ENCODE peak calls at places on chromosome 3, in eight cellular contexts. A is brain microvascular endothelial cell; N is activated CD8-positive, alpha-beta T cell treated with anti-CD3 and anti-CD28 coated beads for 36 hours; H is fibroblast of mammary gland; F is WTC11; L is GM12865; D is endodermal cell; K is heart right ventricle. S is an unnamed sample.

GRCh38 chr3:197748597-197749314 is 927 bp upstream of the FYTTD1 start:
- DNase-seq in A (no peak), N (no peak), H (peak), F (no peak), L (no peak), D (no peak), K (no peak), S (no peak)

GRCh38 chr3:151347432-151347831 is 18.1 kb upstream of the P2RY13 start:
- DNase-seq in A (no peak), N (no peak), H (no peak), F (no peak), L (peak), D (no peak), K (no peak), S (no peak)

GRCh38 chr3:101243285-101244211 is 76.8 kb downstream of the IMPG2 start:
- DNase-seq in A (no peak), N (peak), H (peak), F (no peak), L (no peak), D (no peak), K (no peak), S (no peak)

GRCh38 chr3:149375164-149375823 is 2.2 kb downstream of the TM4SF1 start:
- DNase-seq in A (peak), N (no peak), H (no peak), F (no peak), L (no peak), D (no peak), K (no peak), S (no peak)

GRCh38 chr3:195441476-195441970 is 1.3 kb downstream of the ACAP2 start:
- DNase-seq in A (no peak), N (no peak), H (no peak), F (no peak), L (no peak), D (no peak), K (no peak), S (no peak)

GRCh38 chr3:138694287-138695007 is 85.9 kb downstream of the FAIM start:
- DNase-seq in A (peak), N (no peak), H (peak), F (no peak), L (no peak), D (no peak), K (no peak), S (no peak)

GRCh38 chr3:193605876-193606275 is 12.9 kb downstream of the OPA1 start:
- DNase-seq in A (peak), N (peak), H (peak), F (peak), L (peak), D (peak), K (no peak), S (peak)

GRCh38 chr3:186870421-186871201 is 28.1 kb downstream of the ADIPOQ start:
- DNase-seq in A (no peak), N (no peak), H (no peak), F (no peak), L (no peak), D (no peak), K (no peak), S (no peak)

GRCh38 chr3:7015683-7016440 is 154.9 kb downstream of the GRM7 start:
- DNase-seq in A (no peak), N (no peak), H (no peak), F (no peak), L (no peak), D (no peak), K (no peak), S (no peak)

GRCh38 chr3:32420138-32420981 is 28.7 kb downstream of the CMTM7 start:
- DNase-seq in A (peak), N (peak), H (no peak), F (peak), L (peak), D (peak), K (no peak), S (peak)
- TF ChIP-seq CTCF in A (peak), N (no peak), H (no peak), F (no peak), L (peak), D (peak), K (no peak), S (no peak)

DNA sequence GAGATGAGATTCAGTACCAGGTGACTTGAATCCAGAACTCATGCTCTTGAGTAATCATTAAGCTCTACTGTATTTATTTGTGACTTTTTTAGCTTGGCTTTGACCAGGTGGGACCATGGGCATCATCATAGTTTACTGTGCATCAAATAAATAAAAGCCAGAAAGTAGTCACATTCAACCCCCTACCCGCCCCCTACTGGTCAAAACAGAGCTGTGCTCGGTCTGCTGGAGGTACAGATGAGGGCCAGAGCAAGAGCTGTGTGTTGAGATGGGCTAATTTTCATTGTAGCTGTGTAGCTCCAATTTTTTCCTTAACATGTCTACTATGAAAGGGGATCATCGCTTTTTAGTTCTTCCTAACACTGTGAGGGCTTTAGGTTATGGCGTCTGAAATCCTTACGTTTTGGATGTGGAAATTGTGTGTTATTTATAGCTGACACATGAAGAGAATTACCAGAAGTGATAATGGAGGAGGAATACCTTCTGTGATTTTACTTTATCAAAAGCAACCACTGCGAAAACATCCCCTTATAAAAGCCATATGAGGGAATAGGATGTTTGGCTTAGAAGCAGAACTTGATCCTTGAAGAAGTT is 375.1 kb downstream of the PTPRG start:
- DNase-seq in A (peak), N (peak), H (peak), F (peak), L (peak), D (peak), K (no peak), S (peak)
- TF ChIP-seq CTCF in A (peak), N (peak), H (peak), F (peak), L (peak), D (peak), K (peak), S (peak)

GRCh38 chr3:81216192-81216591 is 545.3 kb downstream of the GBE1 start:
- DNase-seq in A (peak), N (no peak), H (peak), F (no peak), L (no peak), D (no peak), K (no peak), S (no peak)

GRCh38 chr3:81214626-81215025 is 546.8 kb downstream of the GBE1 start:
- DNase-seq in A (no peak), N (no peak), H (peak), F (no peak), L (no peak), D (no peak), K (no peak), S (no peak)

GRCh38 chr3:81218023-81218422 is 543.4 kb downstream of the GBE1 start:
- DNase-seq in A (peak), N (no peak), H (peak), F (peak), L (no peak), D (peak), K (no peak), S (no peak)
- TF ChIP-seq CTCF in A (peak), N (no peak), H (peak), F (no peak), L (peak), D (peak), K (peak), S (peak)

DNA sequence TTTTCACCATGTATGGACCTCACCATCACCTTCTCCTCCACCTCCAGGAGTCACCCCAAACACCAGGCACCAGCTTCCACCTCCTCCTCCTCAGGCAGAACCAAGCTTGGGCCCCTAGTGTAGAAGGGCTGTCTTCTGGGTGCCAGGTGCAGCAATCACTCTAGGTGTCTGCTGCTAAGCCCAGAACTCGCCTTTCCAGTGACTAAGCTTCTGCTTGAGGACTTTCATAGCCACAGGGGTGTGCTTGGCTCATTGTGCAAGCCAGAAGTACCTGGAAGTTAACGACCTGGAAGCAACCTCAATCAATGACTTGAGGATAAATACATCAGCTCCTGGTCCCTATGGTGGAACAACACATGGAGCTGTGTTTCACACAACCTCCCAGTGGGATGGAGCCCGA is 49.8 kb upstream of the PXYLP1 start:
- DNase-seq in A (no peak), N (no peak), H (no peak), F (no peak), L (no peak), D (no peak), K (no peak), S (no peak)
- TF ChIP-seq CTCF in A (no peak), N (no peak), H (no peak), F (no peak), L (no peak), D (no peak), K (no peak), S (no peak)

GRCh38 chr3:129161860-129162271 is 1.0 kb upstream of the ISY1 start:
- DNase-seq in A (no peak), N (peak), H (no peak), F (no peak), L (peak), D (peak), K (no peak), S (peak)
- TF ChIP-seq CTCF in A (peak), N (peak), H (no peak), F (no peak), L (no peak), D (peak), K (no peak), S (no peak)

GRCh38 chr3:128867200-128868125 is 12.0 kb upstream of the ACAD9 start:
- DNase-seq in A (no peak), N (no peak), H (no peak), F (no peak), L (no peak), D (no peak), K (no peak), S (no peak)

GRCh38 chr3:128864351-128864811 is 15.0 kb upstream of the ACAD9 start:
- DNase-seq in A (no peak), N (no peak), H (peak), F (no peak), L (no peak), D (no peak), K (no peak), S (no peak)

GRCh38 chr3:128859573-128860154 is 19.8 kb upstream of the ACAD9 start:
- DNase-seq in A (no peak), N (no peak), H (no peak), F (no peak), L (no peak), D (peak), K (no peak), S (no peak)

GRCh38 chr3:128861491-128861890 is 17.9 kb upstream of the ACAD9 start:
- DNase-seq in A (no peak), N (no peak), H (no peak), F (no peak), L (no peak), D (no peak), K (no peak), S (no peak)

GRCh38 chr3:128863560-128863959 is 15.9 kb upstream of the ACAD9 start:
- DNase-seq in A (no peak), N (peak), H (no peak), F (no peak), L (no peak), D (no peak), K (no peak), S (no peak)
- TF ChIP-seq CTCF in A (peak), N (peak), H (peak), F (peak), L (peak), D (peak), K (peak), S (peak)

DNA sequence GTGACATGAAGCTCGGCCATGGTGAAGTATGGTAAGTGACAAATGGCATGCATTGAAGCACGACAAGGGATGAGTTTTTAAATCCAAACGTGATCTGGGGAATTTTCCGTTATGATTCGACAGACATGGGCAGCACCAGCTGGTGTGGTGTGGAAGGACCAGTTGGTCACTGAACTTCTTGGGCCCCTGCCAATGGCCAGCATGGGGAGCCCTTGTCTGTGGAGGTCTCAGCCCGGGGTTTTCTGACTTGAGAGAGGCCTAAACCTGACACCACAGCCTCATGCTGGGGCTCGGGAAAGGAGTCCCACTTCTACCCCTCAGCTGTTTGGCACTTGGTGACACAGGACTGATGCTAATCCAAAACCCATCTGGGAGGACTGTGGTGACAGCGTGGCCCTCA is 69.3 kb downstream of the ATP1B3 start:
- DNase-seq in A (no peak), N (no peak), H (no peak), F (no peak), L (no peak), D (no peak), K (no peak), S (no peak)
- TF ChIP-seq CTCF in A (no peak), N (no peak), H (no peak), F (no peak), L (no peak), D (no peak), K (no peak), S (no peak)

DNA sequence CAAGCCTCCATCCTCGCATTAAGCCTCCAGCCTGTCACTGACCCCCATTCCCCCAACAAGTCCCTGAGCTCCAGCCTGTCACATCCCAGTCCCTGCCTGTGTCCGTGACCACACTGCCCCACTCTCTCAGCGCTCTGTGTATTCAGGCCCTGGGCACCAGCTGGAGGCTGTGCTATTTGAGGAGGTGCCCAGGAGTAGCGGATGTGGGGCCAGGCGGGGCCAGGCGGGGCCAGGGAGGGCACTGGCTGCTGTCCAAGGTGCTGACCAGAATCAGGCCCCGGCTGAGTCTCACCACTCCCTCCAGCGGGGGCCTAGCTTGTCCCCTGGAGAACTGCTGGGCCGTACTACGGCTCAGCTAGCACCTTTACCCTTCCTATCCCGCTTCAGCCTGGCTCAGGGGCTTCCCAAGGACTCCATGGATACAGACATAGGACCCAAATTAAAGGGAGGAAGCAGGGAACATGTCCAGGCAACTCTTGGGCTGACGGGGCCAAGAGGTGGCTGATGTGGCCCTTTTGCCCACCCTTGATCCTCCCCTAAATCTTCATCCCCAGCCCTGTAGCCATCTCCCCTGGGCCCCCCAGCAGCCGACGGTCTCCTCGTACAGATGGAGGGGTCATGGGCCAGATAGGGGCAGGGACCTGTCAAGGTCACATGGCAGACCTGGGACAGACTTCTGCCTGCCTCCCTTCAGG is 1.1 kb downstream of the HHATL start:
- DNase-seq in A (no peak), N (peak), H (no peak), F (peak), L (peak), D (peak), K (peak), S (peak)
- TF ChIP-seq CTCF in A (peak), N (no peak), H (no peak), F (no peak), L (no peak), D (peak), K (no peak), S (no peak)

S was measured in GM20000.